ENCODE peak calls at places on chromosomes 7 and 10, in nine cellular contexts. One of them, this sample, is unnamed.

GRCh38 chr10:15879058-15879457 is 18.8 kb upstream of the MINDY3 start:
- DNase-seq in NCI-H460: peak
- DNase-seq in naive B cell: no peak
- DNase-seq in left kidney: peak
- DNase-seq in ELR: peak
- DNase-seq in tibial artery: no peak
- DNase-seq in hepatocyte: peak
- DNase-seq in nucleus accumbens: no peak
- DNase-seq in foreskin fibroblast: no peak
- DNase-seq in this sample: peak

GRCh38 chr7:69599879-69600764 is 1.8 kb downstream of the AUTS2 start:
- DNase-seq in hepatocyte: peak
- DNase-seq in foreskin fibroblast: no peak
- DNase-seq in nucleus accumbens: no peak
- DNase-seq in ELR: no peak
- DNase-seq in tibial artery: no peak
- DNase-seq in left kidney: peak
- DNase-seq in naive B cell: peak
- DNase-seq in NCI-H460: no peak
- DNase-seq in this sample: no peak

GRCh38 chr10:49055231-49055850 is 60.0 kb downstream of the VSTM4 start:
- DNase-seq in naive B cell: no peak
- DNase-seq in NCI-H460: no peak
- DNase-seq in ELR: no peak
- DNase-seq in nucleus accumbens: no peak
- DNase-seq in hepatocyte: peak
- DNase-seq in foreskin fibroblast: no peak
- DNase-seq in left kidney: no peak
- DNase-seq in tibial artery: no peak
- DNase-seq in this sample: peak

GRCh38 chr10:43420369-43421200 is 11.6 kb upstream of the HNRNPF start:
- DNase-seq in left kidney: peak
- DNase-seq in hepatocyte: peak
- DNase-seq in tibial artery: peak
- DNase-seq in NCI-H460: no peak
- DNase-seq in foreskin fibroblast: peak
- DNase-seq in naive B cell: peak
- DNase-seq in ELR: peak
- DNase-seq in nucleus accumbens: peak
- DNase-seq in this sample: peak

GRCh38 chr7:143415696-143416095 is 7.0 kb upstream of the EPHA1 start:
- DNase-seq in tibial artery: no peak
- DNase-seq in ELR: peak
- DNase-seq in left kidney: peak
- DNase-seq in naive B cell: no peak
- DNase-seq in nucleus accumbens: no peak
- DNase-seq in foreskin fibroblast: no peak
- DNase-seq in hepatocyte: no peak
- DNase-seq in NCI-H460: no peak
- DNase-seq in this sample: peak

GRCh38 chr7:111138196-111138569 is 47.3 kb downstream of the LRRN3 start:
- DNase-seq in NCI-H460: no peak
- DNase-seq in ELR: peak
- DNase-seq in hepatocyte: no peak
- DNase-seq in nucleus accumbens: no peak
- DNase-seq in foreskin fibroblast: peak
- DNase-seq in naive B cell: peak
- DNase-seq in left kidney: peak
- DNase-seq in tibial artery: peak
- DNase-seq in this sample: peak

GRCh38 chr7:967361-968082 is 7.8 kb downstream of the COX19 start:
- DNase-seq in hepatocyte: no peak
- DNase-seq in nucleus accumbens: no peak
- DNase-seq in NCI-H460: no peak
- DNase-seq in ELR: no peak
- DNase-seq in tibial artery: no peak
- DNase-seq in foreskin fibroblast: no peak
- DNase-seq in left kidney: no peak
- DNase-seq in naive B cell: no peak
- DNase-seq in this sample: no peak

GRCh38 chr10:3282341-3282740 is 109.8 kb upstream of the PITRM1 start:
- DNase-seq in foreskin fibroblast: no peak
- DNase-seq in tibial artery: no peak
- DNase-seq in ELR: no peak
- DNase-seq in nucleus accumbens: no peak
- DNase-seq in hepatocyte: no peak
- DNase-seq in left kidney: no peak
- DNase-seq in NCI-H460: no peak
- DNase-seq in naive B cell: no peak
- DNase-seq in this sample: no peak

GRCh38 chr7:142381727-142382409 is 124.0 kb upstream of the PRSS58 start:
- DNase-seq in NCI-H460: no peak
- DNase-seq in naive B cell: no peak
- DNase-seq in left kidney: no peak
- DNase-seq in ELR: no peak
- DNase-seq in tibial artery: no peak
- DNase-seq in hepatocyte: no peak
- DNase-seq in foreskin fibroblast: no peak
- DNase-seq in nucleus accumbens: peak
- DNase-seq in this sample: no peak

GRCh38 chr10:109966961-109967738 is 40.6 kb upstream of the ADD3 start:
- DNase-seq in foreskin fibroblast: peak
- DNase-seq in ELR: peak
- DNase-seq in left kidney: peak
- DNase-seq in nucleus accumbens: no peak
- DNase-seq in naive B cell: no peak
- DNase-seq in hepatocyte: peak
- DNase-seq in NCI-H460: no peak
- DNase-seq in tibial artery: no peak
- DNase-seq in this sample: no peak

GRCh38 chr10:34190594-34190993 is 624.5 kb downstream of the PARD3 start:
- DNase-seq in NCI-H460: no peak
- DNase-seq in hepatocyte: no peak
- DNase-seq in ELR: no peak
- DNase-seq in tibial artery: no peak
- DNase-seq in foreskin fibroblast: no peak
- DNase-seq in left kidney: peak
- DNase-seq in naive B cell: no peak
- DNase-seq in nucleus accumbens: no peak
- DNase-seq in this sample: no peak

GRCh38 chr7:159067870-159068787 is 76.5 kb downstream of the VIPR2 start:
- DNase-seq in NCI-H460: no peak
- DNase-seq in hepatocyte: no peak
- DNase-seq in naive B cell: no peak
- DNase-seq in foreskin fibroblast: no peak
- DNase-seq in ELR: no peak
- DNase-seq in tibial artery: peak
- DNase-seq in nucleus accumbens: peak
- DNase-seq in left kidney: peak
- DNase-seq in this sample: no peak

GRCh38 chr10:33807527-33808377 is 473.3 kb upstream of the NRP1 start:
- DNase-seq in ELR: no peak
- DNase-seq in NCI-H460: no peak
- DNase-seq in nucleus accumbens: no peak
- DNase-seq in tibial artery: no peak
- DNase-seq in left kidney: no peak
- DNase-seq in naive B cell: no peak
- DNase-seq in hepatocyte: no peak
- DNase-seq in foreskin fibroblast: no peak
- DNase-seq in this sample: no peak

GRCh38 chr7:158740657-158741293 is 36.2 kb upstream of the NCAPG2 start:
- DNase-seq in hepatocyte: peak
- DNase-seq in left kidney: no peak
- DNase-seq in nucleus accumbens: no peak
- DNase-seq in tibial artery: no peak
- DNase-seq in foreskin fibroblast: peak
- DNase-seq in NCI-H460: peak
- DNase-seq in naive B cell: no peak
- DNase-seq in ELR: peak
- DNase-seq in this sample: peak

GRCh38 chr7:50467817-50468610 is 17.9 kb upstream of the FIGNL1 start:
- DNase-seq in ELR: peak
- DNase-seq in tibial artery: peak
- DNase-seq in NCI-H460: peak
- DNase-seq in foreskin fibroblast: peak
- DNase-seq in hepatocyte: peak
- DNase-seq in left kidney: peak
- DNase-seq in nucleus accumbens: peak
- DNase-seq in naive B cell: peak
- DNase-seq in this sample: peak

GRCh38 chr10:68992721-68993440 is 4.3 kb downstream of the KIFBP start:
- DNase-seq in hepatocyte: peak
- DNase-seq in ELR: peak
- DNase-seq in tibial artery: peak
- DNase-seq in foreskin fibroblast: peak
- DNase-seq in naive B cell: no peak
- DNase-seq in NCI-H460: no peak
- DNase-seq in left kidney: peak
- DNase-seq in nucleus accumbens: no peak
- DNase-seq in this sample: peak

GRCh38 chr7:26630941-26631580 is 233.3 kb downstream of the SKAP2 start:
- DNase-seq in ELR: no peak
- DNase-seq in hepatocyte: no peak
- DNase-seq in nucleus accumbens: no peak
- DNase-seq in foreskin fibroblast: no peak
- DNase-seq in left kidney: peak
- DNase-seq in NCI-H460: no peak
- DNase-seq in tibial artery: no peak
- DNase-seq in naive B cell: no peak
- DNase-seq in this sample: no peak

GRCh38 chr7:380724-381210 is 90.8 kb downstream of the FOXL3 start:
- DNase-seq in tibial artery: peak
- DNase-seq in NCI-H460: no peak
- DNase-seq in left kidney: peak
- DNase-seq in foreskin fibroblast: no peak
- DNase-seq in ELR: no peak
- DNase-seq in nucleus accumbens: no peak
- DNase-seq in hepatocyte: no peak
- DNase-seq in naive B cell: no peak
- DNase-seq in this sample: no peak

GRCh38 chr7:138295049-138295637 is 164.9 kb upstream of the TRIM24 start:
- DNase-seq in tibial artery: no peak
- DNase-seq in foreskin fibroblast: no peak
- DNase-seq in naive B cell: no peak
- DNase-seq in NCI-H460: no peak
- DNase-seq in left kidney: no peak
- DNase-seq in ELR: no peak
- DNase-seq in hepatocyte: no peak
- DNase-seq in nucleus accumbens: no peak
- DNase-seq in this sample: no peak

GRCh38 chr7:17679427-17679826 is 260.9 kb downstream of the SNX13 start:
- DNase-seq in nucleus accumbens: no peak
- DNase-seq in tibial artery: no peak
- DNase-seq in foreskin fibroblast: peak
- DNase-seq in ELR: peak
- DNase-seq in left kidney: no peak
- DNase-seq in NCI-H460: no peak
- DNase-seq in naive B cell: no peak
- DNase-seq in hepatocyte: peak
- DNase-seq in this sample: peak

GRCh38 chr10:122471531-122472177 is 10.3 kb downstream of the HTRA1 start:
- DNase-seq in nucleus accumbens: no peak
- DNase-seq in naive B cell: no peak
- DNase-seq in hepatocyte: no peak
- DNase-seq in ELR: peak
- DNase-seq in left kidney: no peak
- DNase-seq in tibial artery: no peak
- DNase-seq in NCI-H460: no peak
- DNase-seq in foreskin fibroblast: no peak
- DNase-seq in this sample: no peak

GRCh38 chr7:2232766-2233520 is at the start of gene MAD1L1:
- DNase-seq in naive B cell: peak
- DNase-seq in foreskin fibroblast: peak
- DNase-seq in NCI-H460: peak
- DNase-seq in nucleus accumbens: peak
- DNase-seq in left kidney: peak
- DNase-seq in ELR: peak
- DNase-seq in tibial artery: peak
- DNase-seq in hepatocyte: peak
- DNase-seq in this sample: peak

GRCh38 chr7:105003875-105004510 is 10.0 kb upstream of the KMT2E start:
- DNase-seq in ELR: no peak
- DNase-seq in NCI-H460: no peak
- DNase-seq in tibial artery: no peak
- DNase-seq in nucleus accumbens: no peak
- DNase-seq in hepatocyte: no peak
- DNase-seq in foreskin fibroblast: no peak
- DNase-seq in naive B cell: no peak
- DNase-seq in left kidney: no peak
- DNase-seq in this sample: no peak

GRCh38 chr7:132270517-132270916 is 305.8 kb downstream of the PLXNA4 start:
- DNase-seq in naive B cell: no peak
- DNase-seq in hepatocyte: peak
- DNase-seq in foreskin fibroblast: no peak
- DNase-seq in ELR: peak
- DNase-seq in NCI-H460: peak
- DNase-seq in left kidney: peak
- DNase-seq in tibial artery: no peak
- DNase-seq in nucleus accumbens: no peak
- DNase-seq in this sample: peak

GRCh38 chr10:46094197-46094500 is 48.1 kb upstream of the MSMB start:
- DNase-seq in naive B cell: no peak
- DNase-seq in ELR: no peak
- DNase-seq in nucleus accumbens: no peak
- DNase-seq in tibial artery: no peak
- DNase-seq in hepatocyte: no peak
- DNase-seq in foreskin fibroblast: no peak
- DNase-seq in left kidney: no peak
- DNase-seq in NCI-H460: no peak
- DNase-seq in this sample: no peak

This sample was measured in MCF 10A.